ENCODE peak calls at places on chromosome 17, in four cellular contexts. U, F, O and R are unnamed samples.

GRCh38 chr17:54754560-54754959 is 146.1 kb upstream of the TOM1L1 start:
- DNase-seq in U (no peak), F (no peak), O (no peak), R (no peak)

GRCh38 chr17:72445055-72445991 is 324.5 kb downstream of the SOX9 start:
- DNase-seq in U (no peak), F (peak; percentile 76), O (no peak), R (peak; percentile 54)

GRCh38 chr17:61379457-61380216 is 20.0 kb upstream of the TBX2 start:
- DNase-seq in U (no peak), F (no peak), O (no peak), R (no peak)

GRCh38 chr17:31431098-31431794 is 39.8 kb downstream of the RAB11FIP4 start:
- DNase-seq in U (peak; percentile 7), F (no peak), O (no peak), R (no peak)

GRCh38 chr17:65078441-65079160 is 22.1 kb upstream of the GNA13 start:
- DNase-seq in U (no peak), F (no peak), O (no peak), R (no peak)

GRCh38 chr17:56577810-56578209 is 15.7 kb upstream of the NOG start:
- DNase-seq in U (no peak), F (no peak), O (no peak), R (no peak)

GRCh38 chr17:70434536-70435490 is 265.5 kb downstream of the KCNJ2 start:
- DNase-seq in U (no peak), F (no peak), O (no peak), R (no peak)

GRCh38 chr17:82648165-82648668 is at the start of gene WDR45B:
- DNase-seq in U (peak; percentile 98), F (peak; percentile 98), O (peak; percentile 85), R (peak; percentile 98)

GRCh38 chr17:34706029-34706428 is 126.6 kb downstream of the TMEM132E start:
- DNase-seq in U (no peak), F (peak; percentile 56), O (no peak), R (no peak)

GRCh38 chr17:49223517-49224197 is 6.9 kb downstream of the PHOSPHO1 start:
- DNase-seq in U (peak; percentile 36), F (peak; percentile 57), O (peak; percentile 62), R (peak; percentile 77)

GRCh38 chr17:43406676-43407645 is 8.2 kb downstream of the ARL4D start:
- DNase-seq in U (no peak), F (no peak), O (no peak), R (no peak)

GRCh38 chr17:76365256-76365903 is 11.7 kb upstream of the PRPSAP1 start:
- DNase-seq in U (no peak), F (no peak), O (no peak), R (no peak)

GRCh38 chr17:10114931-10115535 is 83.4 kb downstream of the GAS7 start:
- DNase-seq in U (peak; percentile 71), F (peak; percentile 91), O (peak; percentile 63), R (peak; percentile 89)

GRCh38 chr17:81928497-81929252 is 1.1 kb upstream of the MAFG start:
- DNase-seq in U (no peak), F (peak; percentile 46), O (no peak), R (no peak)

GRCh38 chr17:48565024-48565558 is 13.1 kb downstream of the HOXB4 start:
- DNase-seq in U (no peak), F (no peak), O (no peak), R (no peak)

GRCh38 chr17:1865252-1866037 is 35.6 kb downstream of the RPA1 start:
- DNase-seq in U (peak; percentile 31), F (peak; percentile 49), O (no peak), R (no peak)

GRCh38 chr17:59435238-59435637 is 103.8 kb downstream of the YPEL2 start:
- DNase-seq in U (no peak), F (no peak), O (no peak), R (no peak)

GRCh38 chr17:68200689-68201424 is 47.0 kb upstream of the AMZ2 start:
- DNase-seq in U (peak; percentile 78), F (peak; percentile 86), O (peak; percentile 90), R (peak; percentile 87)

GRCh38 chr17:6831662-6832263 is at the start of gene TEKT1:
- DNase-seq in U (peak; percentile 83), F (peak; percentile 88), O (peak; percentile 63), R (peak; percentile 87)

GRCh38 chr17:59829217-59830006 is 63.3 kb downstream of the TUBD1 start:
- DNase-seq in U (no peak), F (peak; percentile 87), O (no peak), R (no peak)

GRCh38 chr17:7997186-7997585 is 5.2 kb upstream of the GUCY2D start:
- DNase-seq in U (peak; percentile 52), F (peak; percentile 64), O (peak; percentile 26), R (no peak)

GRCh38 chr17:48307814-48308411 is 122.1 kb downstream of the SKAP1 start:
- DNase-seq in U (peak; percentile 62), F (peak; percentile 74), O (peak; percentile 34), R (no peak)

GRCh38 chr17:21388944-21389343 is 12.8 kb downstream of the KCNJ12 start:
- DNase-seq in U (no peak), F (no peak), O (no peak), R (no peak)

GRCh38 chr17:73820686-73821448 is 176.6 kb upstream of the SDK2 start:
- DNase-seq in U (no peak), F (peak; percentile 30), O (no peak), R (no peak)

GRCh38 chr17:41894791-41895331 is 23.9 kb downstream of the ACLY start:
- DNase-seq in U (peak; percentile 30), F (no peak), O (no peak), R (no peak)

GRCh38 chr17:68950725-68951124 is 4.5 kb downstream of the ABCA8 start:
- DNase-seq in U (no peak), F (no peak), O (no peak), R (no peak)

GRCh38 chr17:740240-741055 is 8.1 kb downstream of the TLCD3A start:
- DNase-seq in U (no peak), F (no peak), O (peak; percentile 60), R (no peak)

GRCh38 chr17:27256225-27257030 is 37.5 kb upstream of the WSB1 start:
- DNase-seq in U (no peak), F (no peak), O (no peak), R (no peak)

GRCh38 chr17:50972579-50972978 is 106.4 kb upstream of the TOB1 start:
- DNase-seq in U (no peak), F (no peak), O (no peak), R (no peak)

DNA sequence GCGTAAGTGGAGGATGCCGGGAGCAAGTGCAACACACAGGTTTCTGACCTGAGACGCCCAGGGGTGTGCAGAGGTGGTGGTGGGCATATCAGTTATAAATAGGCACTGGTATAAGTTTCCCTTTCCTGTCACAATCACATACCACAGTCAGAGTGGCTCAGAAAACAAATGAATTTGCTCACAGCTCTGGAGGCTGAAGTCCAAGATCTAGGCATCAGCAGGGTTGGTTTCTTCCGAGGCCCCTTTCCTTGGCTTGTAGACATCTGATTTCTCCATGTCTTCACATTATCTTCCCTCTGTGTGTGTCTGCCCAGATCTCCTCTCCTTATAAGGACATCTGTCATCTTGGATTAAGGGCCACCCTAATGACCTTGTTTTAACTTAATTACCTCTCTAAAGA is 250.5 kb upstream of the TNRC6C start:
- DNase-seq in U (no peak), F (no peak), O (no peak), R (no peak)
- H3K9me3 ChIP-seq in U (peaks cover 23% of the 10 kb centered on the region), F (no peaks in the 10 kb centered on the region), O (no peaks in the 10 kb centered on the region), R (peaks cover 8% of the 10 kb centered on the region)

GRCh38 chr17:40076595-40076994 is 13.8 kb downstream of the THRA start:
- DNase-seq in U (no peak), F (no peak), O (no peak), R (no peak)
- H3K4me1 ChIP-seq in U (peaks cover 63% of the 10 kb centered on the region), F (peaks cover 44% of the 10 kb centered on the region), O (peaks cover 56% of the 10 kb centered on the region), R (peaks cover 51% of the 10 kb centered on the region)

DNA sequence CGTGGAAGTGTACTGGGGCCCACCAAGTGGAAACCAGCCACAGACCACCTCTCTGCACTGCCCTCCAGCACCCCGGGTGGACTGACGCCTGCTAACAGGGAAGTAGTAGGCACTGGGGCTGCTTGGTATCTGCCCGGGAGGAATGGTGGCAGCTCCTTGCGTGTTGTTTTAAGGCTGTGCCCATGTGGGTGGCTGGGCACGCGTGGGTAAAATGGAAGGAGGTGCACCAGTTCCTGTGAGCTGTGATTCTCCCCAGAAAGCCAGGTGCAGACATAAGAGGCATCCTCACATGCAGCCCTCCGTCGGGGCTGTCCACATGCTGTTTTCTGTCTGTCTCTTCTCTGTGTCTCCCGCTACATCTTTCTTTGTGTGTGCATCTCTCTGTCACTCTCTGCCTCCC is 122.3 kb downstream of the ENGASE start:
- DNase-seq in U (no peak), F (no peak), O (no peak), R (no peak)
- H3K27me3 ChIP-seq in U (peaks cover 5% of the 10 kb centered on the region), F (peaks cover 31% of the 10 kb centered on the region), O (no peaks in the 10 kb centered on the region), R (peaks cover 36% of the 10 kb centered on the region)

GRCh38 chr17:19448341-19449268 is 37.6 kb downstream of the RNF112 start:
- DNase-seq in U (peak; percentile 54), F (peak; percentile 77), O (no peak), R (no peak)

GRCh38 chr17:19445105-19445504 is 34.1 kb downstream of the RNF112 start:
- DNase-seq in U (no peak), F (no peak), O (no peak), R (no peak)

GRCh38 chr17:19443148-19443547 is 32.1 kb downstream of the RNF112 start:
- DNase-seq in U (no peak), F (no peak), O (no peak), R (no peak)

GRCh38 chr17:19447085-19447583 is 36.1 kb downstream of the RNF112 start:
- DNase-seq in U (peak; percentile 82), F (peak; percentile 86), O (peak; percentile 65), R (no peak)
- H3K9me3 ChIP-seq in U (no peaks in the 10 kb centered on the region), F (peaks cover 3% of the 10 kb centered on the region), O (no peaks in the 10 kb centered on the region), R (no peaks in the 10 kb centered on the region)

DNA sequence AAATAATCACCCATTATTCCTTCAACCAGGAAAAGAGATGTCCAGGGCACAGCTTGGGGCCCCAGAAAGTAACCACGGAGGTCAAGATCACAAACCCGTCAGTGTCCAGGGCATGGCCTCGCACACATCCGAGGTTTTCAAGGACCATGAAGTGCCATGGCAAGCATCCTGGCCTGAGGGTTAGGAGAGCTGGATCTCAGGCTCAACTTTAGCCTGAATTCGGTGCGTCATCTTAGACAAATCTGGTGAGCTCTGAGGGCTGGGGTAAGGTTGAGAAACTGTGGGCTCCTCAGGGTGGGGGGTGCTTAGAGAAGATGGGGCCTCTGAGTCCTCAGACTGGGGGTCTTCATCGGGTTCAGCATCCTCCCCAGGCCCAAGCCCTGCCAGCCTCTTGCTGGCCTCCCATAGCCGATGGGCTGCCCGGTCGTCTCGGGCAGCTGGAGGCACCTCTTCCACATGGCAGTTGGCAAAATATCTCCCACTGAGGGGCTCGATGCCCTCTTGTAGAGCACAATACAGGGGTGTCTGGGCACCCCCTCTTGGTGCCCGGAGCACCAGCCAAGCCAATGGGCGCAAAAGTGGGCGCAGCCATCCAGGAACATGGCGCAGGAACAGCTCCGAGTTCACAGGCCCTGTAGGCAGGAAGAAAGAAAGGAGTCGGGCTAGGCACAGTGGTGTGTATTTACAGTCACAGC is 875 bp upstream of the FLOT2 start:
- DNase-seq in U (no peak), F (no peak), O (no peak), R (peak; percentile 54)
- H3K4me1 ChIP-seq in U (peaks cover 52% of the 10 kb centered on the region), F (peaks cover 15% of the 10 kb centered on the region), O (peaks cover 29% of the 10 kb centered on the region), R (peaks cover 41% of the 10 kb centered on the region)